ENCODE peak calls at places on chromosome 10, in five cellular contexts. F is thoracic aorta, H is cardiac muscle cell, Q is heart right ventricle, I is ovary. Z is an unnamed sample.

GRCh38 chr10:15742102-15742501 is 22.4 kb upstream of the ITGA8 start:
- DNase-seq in F (no peak), H (no peak), Q (no peak), I (no peak), Z (no peak)

GRCh38 chr10:69504576-69505250 is 53.4 kb downstream of the TSPAN15 start:
- DNase-seq in F (no peak), H (no peak), Q (no peak), I (no peak), Z (no peak)

GRCh38 chr10:115963848-115964247 is 309.2 kb downstream of the GFRA1 start:
- DNase-seq in F (no peak), H (no peak), Q (no peak), I (no peak), Z (no peak)

GRCh38 chr10:124280916-124281315 is 137.8 kb downstream of the OAT start:
- DNase-seq in F (no peak), H (no peak), Q (no peak), I (no peak), Z (no peak)

GRCh38 chr10:72274213-72274729 is 547 bp downstream of the DDIT4 start:
- DNase-seq in F (no peak), H (peak; percentile 50), Q (no peak), I (peak; percentile 65), Z (no peak)

GRCh38 chr10:43222296-43222695 is 44.6 kb downstream of the RASGEF1A start:
- DNase-seq in F (no peak), H (no peak), Q (no peak), I (peak; percentile 1), Z (no peak)

GRCh38 chr10:11472158-11472753 is 139.2 kb downstream of the USP6NL start:
- DNase-seq in F (no peak), H (peak; percentile 77), Q (peak; percentile 49), I (peak; percentile 69), Z (no peak)

GRCh38 chr10:17771027-17771426 is 19.0 kb downstream of the TMEM236 start:
- DNase-seq in F (no peak), H (no peak), Q (no peak), I (no peak), Z (no peak)

GRCh38 chr10:75926763-75927162 is 495.3 kb downstream of the LRMDA start:
- DNase-seq in F (no peak), H (peak; percentile 62), Q (no peak), I (peak; percentile 66), Z (no peak)

GRCh38 chr10:76916536-76916935 is 721.1 kb downstream of the KCNMA1 start:
- DNase-seq in F (no peak), H (no peak), Q (no peak), I (no peak), Z (no peak)

GRCh38 chr10:131936756-131937155 is 35.9 kb downstream of the PPP2R2D start:
- DNase-seq in F (no peak), H (no peak), Q (no peak), I (no peak), Z (no peak)
- H3K27ac ChIP-seq in F (no peak overlapping the region), H (no peak overlapping the region), Q (no peak overlapping the region), I (no peak overlapping the region), Z (no peak overlapping the region)

GRCh38 chr10:6766061-6766460 is 186.0 kb upstream of the PRKCQ start:
- DNase-seq in F (no peak), H (no peak), Q (no peak), I (no peak), Z (no peak)
- TF ChIP-seq CTCF in F (no peak), H (no peak), Q (no peak), I (no peak), Z (no peak)

GRCh38 chr10:61958793-61959192 is 57.3 kb downstream of the ARID5B start:
- DNase-seq in F (no peak), H (no peak), Q (no peak), I (no peak), Z (no peak)
- H3K27ac ChIP-seq in F (no peak overlapping the region), H (no peak overlapping the region), Q (no peak overlapping the region), I (no peak overlapping the region), Z (no peak overlapping the region)

DNA sequence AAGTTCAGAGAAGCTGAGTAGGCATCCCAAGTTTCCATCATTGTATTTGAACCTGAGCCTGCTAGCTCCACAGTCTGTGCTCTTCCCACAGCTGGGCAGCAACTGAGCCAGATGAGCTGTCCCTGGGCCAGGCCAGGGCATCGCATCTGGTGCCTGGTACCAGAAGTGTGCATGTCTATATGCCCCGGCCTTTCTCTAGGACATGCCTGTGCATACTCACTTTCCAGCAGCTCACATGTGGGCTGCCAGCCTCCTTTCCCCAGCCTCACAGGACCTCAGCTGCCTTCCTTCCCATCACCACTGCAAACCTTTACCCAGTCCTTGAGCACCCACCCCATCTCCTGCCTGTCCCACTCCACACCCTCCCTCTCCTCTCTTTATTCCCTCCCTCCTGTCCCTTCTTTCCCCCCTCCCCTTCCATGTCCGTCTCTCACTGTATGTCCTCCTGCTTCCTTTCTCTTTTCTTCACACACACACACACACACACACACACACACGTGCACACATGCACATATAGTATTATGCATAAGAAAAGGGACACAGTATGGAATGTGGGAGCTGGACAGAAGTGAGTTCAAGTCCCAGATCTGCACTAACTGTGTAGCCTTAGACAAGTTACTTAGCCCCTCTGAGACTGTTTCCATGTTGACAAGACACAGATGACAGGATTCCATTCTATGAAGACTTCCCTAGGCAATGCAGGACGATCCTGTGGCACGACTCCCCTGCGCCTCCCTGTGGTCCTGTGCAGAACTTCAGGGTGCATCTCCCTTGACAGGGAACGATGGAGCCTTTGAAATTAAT is 10.9 kb downstream of the CDHR1 start:
- DNase-seq in F (no peak), H (peak; percentile 55), Q (peak; percentile 45), I (no peak), Z (no peak)
- TF ChIP-seq CTCF in F (no peak), H (peak; percentile 86), Q (peak; percentile 45), I (no peak), Z (no peak)

GRCh38 chr10:95792211-95792780 is 36.3 kb downstream of the ENTPD1 start:
- DNase-seq in F (no peak), H (no peak), Q (no peak), I (no peak), Z (no peak)
- H3K27ac ChIP-seq in F (peak overlapping the region; percentile 43), H (no peak overlapping the region), Q (peak overlapping the region; percentile 64), I (no peak overlapping the region), Z (peak overlapping the region; percentile 64)

Z was measured in coronary artery.